ENCODE peak calls at places on chromosomes 2 and 18, in seven cellular contexts. R is effector memory CD4-positive, alpha-beta T cell; X is IMR-90; K is heart left ventricle; M is SK-N-MC; W is heart right ventricle; A is pancreas. B is an unnamed sample.

GRCh38 chr2:135685361-135685760 is 56.3 kb upstream of the UBXN4 start:
- DNase-seq in R (no peak), X (peak; percentile 64), K (no peak), M (no peak), W (no peak), A (no peak), B (no peak)

GRCh38 chr2:75606851-75607798 is 39.5 kb upstream of the MRPL19 start:
- DNase-seq in R (no peak), X (peak; percentile 65), K (no peak), M (no peak), W (no peak), A (no peak), B (no peak)

GRCh38 chr2:121043827-121044222 is 241.2 kb downstream of the TFCP2L1 start:
- DNase-seq in R (no peak), X (no peak), K (no peak), M (no peak), W (no peak), A (no peak), B (no peak)

GRCh38 chr2:158042245-158042644 is 59.4 kb upstream of the UPP2 start:
- DNase-seq in R (no peak), X (no peak), K (no peak), M (no peak), W (no peak), A (no peak), B (no peak)

GRCh38 chr18:63897072-63897471 is 9.6 kb downstream of the SERPINB2 start:
- DNase-seq in R (no peak), X (no peak), K (no peak), M (peak; percentile 93), W (no peak), A (no peak), B (no peak)

GRCh38 chr2:160376576-160376975 is 117.0 kb downstream of the RBMS1 start:
- DNase-seq in R (no peak), X (peak; percentile 63), K (no peak), M (no peak), W (no peak), A (no peak), B (no peak)

GRCh38 chr2:171531836-171532450 is 9.7 kb downstream of the CYBRD1 start:
- DNase-seq in R (no peak), X (peak; percentile 49), K (no peak), M (no peak), W (no peak), A (no peak), B (no peak)

GRCh38 chr18:74281639-74282358 is 10.0 kb downstream of the CYB5A start:
- DNase-seq in R (no peak), X (no peak), K (no peak), M (no peak), W (no peak), A (no peak), B (no peak)

GRCh38 chr18:56532176-56532840 is 106.1 kb downstream of the TXNL1 start:
- DNase-seq in R (no peak), X (peak; percentile 56), K (no peak), M (no peak), W (no peak), A (no peak), B (peak; percentile 32)

GRCh38 chr2:158134655-158135054 is 33.0 kb downstream of the UPP2 start:
- DNase-seq in R (no peak), X (no peak), K (no peak), M (no peak), W (no peak), A (no peak), B (no peak)

GRCh38 chr2:166090900-166091299 is 36.9 kb downstream of the SCN1A start:
- DNase-seq in R (no peak), X (peak; percentile 58), K (no peak), M (no peak), W (no peak), A (no peak), B (no peak)

GRCh38 chr2:71336802-71337201 is 5.2 kb downstream of the ZNF638 start:
- DNase-seq in R (no peak), X (peak; percentile 41), K (no peak), M (no peak), W (no peak), A (no peak), B (no peak)

GRCh38 chr2:198144621-198145020 is 340.2 kb downstream of the PLCL1 start:
- DNase-seq in R (no peak), X (no peak), K (no peak), M (no peak), W (no peak), A (no peak), B (peak; percentile 2)

GRCh38 chr2:70685771-70686171 is 82.2 kb downstream of the ADD2 start:
- DNase-seq in R (no peak), X (no peak), K (no peak), M (no peak), W (no peak), A (no peak), B (no peak)

GRCh38 chr2:53490659-53491058 is 276.9 kb upstream of the CHAC2 start:
- DNase-seq in R (no peak), X (peak; percentile 85), K (no peak), M (no peak), W (no peak), A (peak; percentile 12), B (no peak)

GRCh38 chr2:26696352-26696816 is 3.9 kb downstream of the KCNK3 start:
- DNase-seq in R (no peak), X (peak; percentile 94), K (no peak), M (no peak), W (no peak), A (peak; percentile 91), B (no peak)

GRCh38 chr2:163698857-163699256 is 37.0 kb downstream of the FIGN start:
- DNase-seq in R (no peak), X (no peak), K (no peak), M (peak; percentile 28), W (no peak), A (no peak), B (no peak)

GRCh38 chr2:95312543-95313205 is 15.5 kb downstream of the KCNIP3 start:
- DNase-seq in R (no peak), X (no peak), K (peak; percentile 43), M (no peak), W (no peak), A (no peak), B (no peak)

GRCh38 chr2:201007584-201007998 is 44.1 kb upstream of the ORC2 start:
- DNase-seq in R (no peak), X (no peak), K (no peak), M (no peak), W (no peak), A (no peak), B (no peak)

GRCh38 chr2:164655750-164656149 is 34.5 kb upstream of the GRB14 start:
- DNase-seq in R (no peak), X (no peak), K (no peak), M (no peak), W (no peak), A (no peak), B (no peak)

GRCh38 chr2:31302940-31303563 is 69.1 kb downstream of the EHD3 start:
- DNase-seq in R (no peak), X (no peak), K (peak; percentile 72), M (no peak), W (peak; percentile 51), A (no peak), B (no peak)

GRCh38 chr2:26693287-26693849 is 846 bp downstream of the KCNK3 start:
- DNase-seq in R (no peak), X (no peak), K (no peak), M (no peak), W (no peak), A (peak; percentile 45), B (no peak)

GRCh38 chr18:49933530-49933929 is 120.2 kb upstream of the ACAA2 start:
- DNase-seq in R (no peak), X (peak; percentile 59), K (no peak), M (no peak), W (no peak), A (no peak), B (peak; percentile 16)

GRCh38 chr2:34652636-34653035 is 1053.5 kb upstream of the FAM98A start:
- DNase-seq in R (no peak), X (no peak), K (no peak), M (peak; percentile 24), W (no peak), A (no peak), B (no peak)

GRCh38 chr18:62807406-62807805 is 92.1 kb downstream of the PHLPP1 start:
- DNase-seq in R (no peak), X (no peak), K (no peak), M (no peak), W (no peak), A (no peak), B (no peak)

GRCh38 chr2:161990741-161991140 is 83.3 kb downstream of the DPP4 start:
- DNase-seq in R (no peak), X (peak; percentile 96), K (no peak), M (no peak), W (no peak), A (no peak), B (no peak)

DNA sequence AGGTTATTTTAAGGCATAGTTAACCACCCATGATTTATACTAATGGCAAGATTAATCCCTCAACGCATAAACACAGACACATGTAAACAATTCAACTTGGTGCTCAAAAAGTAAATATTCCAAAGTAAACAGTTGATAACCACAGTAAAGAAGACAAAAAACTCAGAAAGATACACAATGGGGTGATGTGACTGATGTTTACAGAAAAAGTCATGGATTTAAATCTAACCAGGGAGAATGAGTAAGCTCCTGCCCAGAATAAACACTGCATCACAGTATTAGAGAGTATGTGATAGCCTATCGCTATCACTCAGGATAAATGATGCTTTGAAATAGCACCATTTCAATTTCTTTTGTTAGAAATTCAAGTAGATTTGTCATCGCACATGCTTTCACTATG is 49.3 kb downstream of the HIBCH start:
- DNase-seq in R (no peak), X (peak; percentile 79), K (no peak), M (no peak), W (no peak), A (no peak), B (no peak)
- H3K4me3 ChIP-seq in R (no peak overlapping the region), X (no peak overlapping the region), K (no peak overlapping the region), M (no peak overlapping the region), W (no peak overlapping the region), A (no peak overlapping the region), B (no peak overlapping the region)

DNA sequence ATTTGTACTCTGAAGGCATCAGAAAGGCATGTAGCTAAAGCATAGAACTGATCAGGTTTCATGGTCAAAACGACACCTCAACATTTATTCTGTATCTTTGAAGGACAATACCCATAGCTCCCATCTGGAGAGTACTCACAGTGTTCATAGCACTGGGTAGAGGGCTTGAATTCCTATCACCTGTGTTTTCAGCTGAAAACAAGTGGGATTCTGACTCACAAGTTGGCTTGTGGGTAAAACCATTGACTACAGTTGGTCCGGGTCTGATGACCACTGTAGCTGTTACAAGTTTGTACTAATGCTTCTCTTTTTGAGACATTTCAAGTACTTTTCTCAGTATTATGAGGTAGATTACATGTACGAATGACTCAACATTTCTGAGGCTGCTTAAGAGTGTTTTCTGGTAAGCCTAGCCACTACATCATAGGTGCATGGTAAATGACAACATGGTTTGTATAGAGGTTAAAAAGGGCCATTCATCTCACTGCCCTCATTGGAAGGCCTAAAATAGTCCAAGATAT is 68.6 kb upstream of the PELI1 start:
- DNase-seq in R (no peak), X (peak; percentile 31), K (no peak), M (no peak), W (no peak), A (no peak), B (peak; percentile 83)
- H3K27ac ChIP-seq in R (no peak overlapping the region), X (no peak overlapping the region), K (peak overlapping the region; percentile 69), M (no peak overlapping the region), W (no peak overlapping the region), A (no peak overlapping the region), B (peak overlapping the region; percentile 86)

GRCh38 chr2:29014811-29015414 is 33.8 kb downstream of the TOGARAM2 start:
- DNase-seq in R (peak; percentile 60), X (peak; percentile 57), K (peak; percentile 79), M (no peak), W (peak; percentile 67), A (no peak), B (peak; percentile 76)
- H3K4me3 ChIP-seq in R (no peak overlapping the region), X (no peak overlapping the region), K (no peak overlapping the region), M (no peak overlapping the region), W (peak overlapping the region; percentile 25), A (no peak overlapping the region), B (peak overlapping the region; percentile 40)

GRCh38 chr2:142868281-142868762 is 9.1 kb upstream of the KYNU start:
- DNase-seq in R (no peak), X (no peak), K (peak; percentile 75), M (no peak), W (peak; percentile 42), A (peak; percentile 8), B (no peak)
- H3K27ac ChIP-seq in R (no peak overlapping the region), X (no peak overlapping the region), K (no peak overlapping the region), M (no peak overlapping the region), W (no peak overlapping the region), A (no peak overlapping the region), B (no peak overlapping the region)